ENCODE peak calls at places on chromosomes 12 and 14, in seven cellular contexts. C is stimulated activated naive B cell treated with anti-CD40 and anti-IgM and Interleukin-4, amounts not matched to agents 10 μg/mL and 1 μg/mL and 100 μg/mL, for 72 hours; V is aorta; A is heart right ventricle; G is EL; S is bronchial epithelial cell; Q is NCI-H460. N is an unnamed sample.

GRCh38 chr12:51210690-51211395 is 7.0 kb downstream of the POU6F1 start:
- DNase-seq in C (no peak), V (no peak), A (no peak), G (no peak), S (no peak), Q (no peak), N (no peak)

GRCh38 chr12:72189266-72189665 is 82.9 kb upstream of the TRHDE start:
- DNase-seq in C (no peak), V (no peak), A (no peak), G (no peak), S (peak; percentile 63), Q (no peak), N (no peak)

GRCh38 chr12:59425798-59426197 is 170.0 kb upstream of the SLC16A7 start:
- DNase-seq in C (no peak), V (no peak), A (no peak), G (no peak), S (no peak), Q (no peak), N (no peak)

GRCh38 chr14:50351016-50351415 is 38.9 kb downstream of the DMAC2L start:
- DNase-seq in C (no peak), V (no peak), A (no peak), G (peak; percentile 89), S (no peak), Q (no peak), N (no peak)

GRCh38 chr12:26725517-26725916 is 107.5 kb downstream of the ITPR2 start:
- DNase-seq in C (no peak), V (no peak), A (no peak), G (no peak), S (no peak), Q (no peak), N (no peak)

GRCh38 chr12:120733574-120733973 is 7.9 kb downstream of the ACADS start:
- DNase-seq in C (no peak), V (no peak), A (no peak), G (no peak), S (no peak), Q (no peak), N (no peak)

GRCh38 chr14:92190768-92191167 is 69.0 kb downstream of the CPSF2 start:
- DNase-seq in C (no peak), V (no peak), A (no peak), G (no peak), S (no peak), Q (no peak), N (no peak)

GRCh38 chr12:1837541-1838206 is 17.3 kb downstream of the LRTM2 start:
- DNase-seq in C (no peak), V (peak; percentile 26), A (no peak), G (peak; percentile 83), S (no peak), Q (no peak), N (no peak)

N was measured in left ventricle myocardium inferior.